ENCODE peak calls at places on chromosomes 13 and 19, in seven cellular contexts. A is suprapubic skin; Q is AG04450; R is neural progenitor cell; O is CD8-positive, alpha-beta T cell; D is putamen; G is activated naive CD4-positive, alpha-beta T cell treated with anti-CD3 and anti-CD28 coated beads for 36 hours. B is an unnamed sample.

GRCh38 chr19:15635016-15635805 is 5.5 kb upstream of the CYP4F3 start:
- DNase-seq in A (no peak), Q (no peak), R (no peak), O (no peak), D (no peak), G (no peak), B (no peak)

GRCh38 chr13:99218545-99218944 is 17.9 kb downstream of the UBAC2 start:
- DNase-seq in A (no peak), Q (no peak), R (peak), O (no peak), D (no peak), G (no peak), B (no peak)

GRCh38 chr19:2235396-2236284 is 489 bp downstream of the PLEKHJ1 start:
- DNase-seq in A (no peak), Q (no peak), R (peak), O (peak), D (no peak), G (no peak), B (peak)

GRCh38 chr13:79496188-79496587 is 15.2 kb downstream of the NDFIP2 start:
- DNase-seq in A (no peak), Q (no peak), R (no peak), O (no peak), D (no peak), G (no peak), B (no peak)

GRCh38 chr19:50434525-50434924 is 1.8 kb downstream of the MYBPC2 start:
- DNase-seq in A (no peak), Q (no peak), R (peak), O (no peak), D (no peak), G (no peak), B (no peak)

GRCh38 chr19:48746738-48747575 is at the start of gene IZUMO1:
- DNase-seq in A (no peak), Q (peak), R (peak), O (no peak), D (peak), G (peak), B (peak)

GRCh38 chr13:100517135-100517534 is 71.5 kb downstream of the GGACT start:
- DNase-seq in A (no peak), Q (no peak), R (no peak), O (no peak), D (no peak), G (no peak), B (no peak)

GRCh38 chr13:43223206-43223605 is 199.8 kb downstream of the DNAJC15 start:
- DNase-seq in A (no peak), Q (no peak), R (no peak), O (no peak), D (no peak), G (no peak), B (no peak)

GRCh38 chr13:76711515-76712182 is 174.6 kb downstream of the KCTD12 start:
- DNase-seq in A (no peak), Q (peak), R (no peak), O (no peak), D (peak), G (no peak), B (no peak)

GRCh38 chr13:29748097-29748496 is 102.3 kb downstream of the UBL3 start:
- DNase-seq in A (no peak), Q (no peak), R (no peak), O (no peak), D (no peak), G (no peak), B (no peak)

GRCh38 chr19:55678121-55678671 is 3.2 kb downstream of the EPN1 start:
- DNase-seq in A (no peak), Q (no peak), R (no peak), O (no peak), D (no peak), G (no peak), B (no peak)

GRCh38 chr13:100443278-100443997 is 145.2 kb downstream of the GGACT start:
- DNase-seq in A (no peak), Q (no peak), R (no peak), O (no peak), D (no peak), G (no peak), B (no peak)

GRCh38 chr13:51619614-51620013 is 35.4 kb downstream of the WDFY2 start:
- DNase-seq in A (no peak), Q (peak), R (no peak), O (no peak), D (no peak), G (peak), B (no peak)

GRCh38 chr19:1970003-1970805 is 29.2 kb downstream of the CSNK1G2 start:
- DNase-seq in A (no peak), Q (no peak), R (no peak), O (no peak), D (no peak), G (no peak), B (no peak)

GRCh38 chr19:33795370-33796163 is 1.1 kb upstream of the KCTD15 start:
- DNase-seq in A (no peak), Q (no peak), R (peak), O (no peak), D (peak), G (peak), B (peak)

GRCh38 chr19:57123882-57124281 is 4.1 kb downstream of the USP29 start:
- DNase-seq in A (no peak), Q (no peak), R (no peak), O (no peak), D (no peak), G (no peak), B (no peak)

GRCh38 chr19:39819786-39820185 is 14.2 kb downstream of the DYRK1B start:
- DNase-seq in A (no peak), Q (no peak), R (no peak), O (no peak), D (no peak), G (no peak), B (no peak)

GRCh38 chr13:38216181-38216580 is 133.5 kb upstream of the UFM1 start:
- DNase-seq in A (no peak), Q (no peak), R (no peak), O (no peak), D (no peak), G (no peak), B (no peak)

GRCh38 chr13:72960114-72960513 is 98.7 kb upstream of the KLF5 start:
- DNase-seq in A (no peak), Q (no peak), R (no peak), O (no peak), D (no peak), G (no peak), B (no peak)

GRCh38 chr19:39941615-39942507 is 7.4 kb upstream of the FCGBP start:
- DNase-seq in A (no peak), Q (no peak), R (peak), O (peak), D (peak), G (peak), B (no peak)

GRCh38 chr13:44116562-44117315 is 237.0 kb downstream of the LACC1 start:
- DNase-seq in A (no peak), Q (no peak), R (no peak), O (no peak), D (no peak), G (peak), B (no peak)

GRCh38 chr19:46862974-46863632 is 2.3 kb downstream of the ARHGAP35 start:
- DNase-seq in A (peak), Q (no peak), R (no peak), O (no peak), D (no peak), G (no peak), B (peak)

GRCh38 chr13:80783926-80784325 is 443.0 kb upstream of the SPRY2 start:
- DNase-seq in A (no peak), Q (no peak), R (peak), O (no peak), D (no peak), G (no peak), B (no peak)

GRCh38 chr13:80256352-80256932 is 84.5 kb downstream of the SPRY2 start:
- DNase-seq in A (no peak), Q (no peak), R (no peak), O (no peak), D (no peak), G (no peak), B (no peak)

GRCh38 chr13:30736461-30736860 is 1.1 kb downstream of the ALOX5AP start:
- DNase-seq in A (no peak), Q (no peak), R (no peak), O (no peak), D (no peak), G (no peak), B (no peak)

GRCh38 chr19:7224205-7224833 is 69.9 kb downstream of the INSR start:
- DNase-seq in A (no peak), Q (no peak), R (no peak), O (no peak), D (peak), G (no peak), B (no peak)

GRCh38 chr19:10074153-10074552 is 12.0 kb upstream of the SHFL start:
- DNase-seq in A (no peak), Q (no peak), R (peak), O (no peak), D (no peak), G (peak), B (no peak)

GRCh38 chr13:112867301-112867711 is 101.7 kb upstream of the MCF2L start:
- DNase-seq in A (peak), Q (no peak), R (no peak), O (no peak), D (no peak), G (peak), B (no peak)

GRCh38 chr19:29724102-29724641 is 9.1 kb upstream of the C19orf12 start:
- DNase-seq in A (no peak), Q (no peak), R (peak), O (no peak), D (peak), G (peak), B (no peak)

GRCh38 chr19:41431426-41432386 is 4.5 kb upstream of the B3GNT8 start:
- DNase-seq in A (no peak), Q (no peak), R (no peak), O (no peak), D (no peak), G (no peak), B (no peak)

GRCh38 chr19:19382118-19382517 is 23.4 kb upstream of the GATAD2A start:
- DNase-seq in A (no peak), Q (no peak), R (no peak), O (no peak), D (no peak), G (no peak), B (no peak)

GRCh38 chr19:38900220-38900629 is 456 bp downstream of the NFKBIB start:
- DNase-seq in A (no peak), Q (no peak), R (no peak), O (no peak), D (no peak), G (no peak), B (no peak)

GRCh38 chr13:51221674-51222509 is at the start of gene FAM124A:
- DNase-seq in A (no peak), Q (no peak), R (peak), O (no peak), D (peak), G (peak), B (peak)

GRCh38 chr19:5250127-5250659 is 90.4 kb downstream of the PTPRS start:
- DNase-seq in A (no peak), Q (no peak), R (no peak), O (no peak), D (peak), G (no peak), B (no peak)

GRCh38 chr13:110316196-110316595 is 9.1 kb downstream of the COL4A2 start:
- DNase-seq in A (no peak), Q (no peak), R (no peak), O (no peak), D (no peak), G (no peak), B (no peak)

GRCh38 chr13:51243832-51244231 is 21.6 kb downstream of the FAM124A start:
- DNase-seq in A (no peak), Q (no peak), R (peak), O (no peak), D (no peak), G (no peak), B (no peak)

GRCh38 chr19:50658438-50659317 is 9.4 kb downstream of the C19orf81 start:
- DNase-seq in A (no peak), Q (no peak), R (peak), O (peak), D (peak), G (peak), B (peak)

B was measured in upper lobe of right lung.